ENCODE peak calls at places on chromosome 1, in four cellular contexts. One of them, this sample, is unnamed.

GRCh38 chr1:224406216-224406615 is 28.4 kb downstream of the WDR26 start:
- DNase-seq in HL-60: no peak
- DNase-seq in progenitor cell of endocrine pancreas: no peak
- DNase-seq in glutamatergic neuron: no peak
- DNase-seq in this sample: no peak

GRCh38 chr1:244735404-244735803 is 82.5 kb downstream of the DESI2 start:
- DNase-seq in HL-60: no peak
- DNase-seq in progenitor cell of endocrine pancreas: no peak
- DNase-seq in glutamatergic neuron: no peak
- DNase-seq in this sample: no peak

GRCh38 chr1:115160728-115161127 is 71.4 kb upstream of the TSPAN2 start:
- DNase-seq in HL-60: no peak
- DNase-seq in progenitor cell of endocrine pancreas: no peak
- DNase-seq in glutamatergic neuron: no peak
- DNase-seq in this sample: no peak

GRCh38 chr1:98870959-98871903 is 133.4 kb downstream of the PLPPR5 start:
- DNase-seq in HL-60: peak
- DNase-seq in progenitor cell of endocrine pancreas: no peak
- DNase-seq in glutamatergic neuron: no peak
- DNase-seq in this sample: peak

GRCh38 chr1:159000627-159001026 is 9.1 kb upstream of the IFI16 start:
- DNase-seq in HL-60: no peak
- DNase-seq in progenitor cell of endocrine pancreas: no peak
- DNase-seq in glutamatergic neuron: no peak
- DNase-seq in this sample: peak

GRCh38 chr1:193069748-193070394 is 10.5 kb downstream of the RO60 start:
- DNase-seq in HL-60: no peak
- DNase-seq in progenitor cell of endocrine pancreas: no peak
- DNase-seq in glutamatergic neuron: peak
- DNase-seq in this sample: no peak

GRCh38 chr1:44819257-44819593 is 10.9 kb downstream of the BTBD19 start:
- DNase-seq in HL-60: no peak
- DNase-seq in progenitor cell of endocrine pancreas: no peak
- DNase-seq in glutamatergic neuron: peak
- DNase-seq in this sample: no peak

GRCh38 chr1:225862581-225862950 is 19.6 kb downstream of the TMEM63A start:
- DNase-seq in HL-60: no peak
- DNase-seq in progenitor cell of endocrine pancreas: no peak
- DNase-seq in glutamatergic neuron: no peak
- DNase-seq in this sample: no peak

GRCh38 chr1:107141491-107142369 is 891 bp downstream of the NTNG1 start:
- DNase-seq in HL-60: no peak
- DNase-seq in progenitor cell of endocrine pancreas: peak
- DNase-seq in glutamatergic neuron: no peak
- DNase-seq in this sample: peak

GRCh38 chr1:14881775-14882672 is 271.5 kb upstream of the TMEM51 start:
- DNase-seq in HL-60: no peak
- DNase-seq in progenitor cell of endocrine pancreas: no peak
- DNase-seq in glutamatergic neuron: no peak
- DNase-seq in this sample: no peak

GRCh38 chr1:175470078-175470477 is 273.3 kb downstream of the TNR start:
- DNase-seq in HL-60: no peak
- DNase-seq in progenitor cell of endocrine pancreas: no peak
- DNase-seq in glutamatergic neuron: no peak
- DNase-seq in this sample: no peak

GRCh38 chr1:212814989-212815388 is 23.3 kb downstream of the TATDN3 start:
- DNase-seq in HL-60: no peak
- DNase-seq in progenitor cell of endocrine pancreas: no peak
- DNase-seq in glutamatergic neuron: no peak
- DNase-seq in this sample: peak

GRCh38 chr1:44318097-44319088 is 36.7 kb downstream of the ERI3 start:
- DNase-seq in HL-60: no peak
- DNase-seq in progenitor cell of endocrine pancreas: no peak
- DNase-seq in glutamatergic neuron: peak
- DNase-seq in this sample: peak

GRCh38 chr1:154534263-154534844 is 24.1 kb downstream of the UBE2Q1 start:
- DNase-seq in HL-60: no peak
- DNase-seq in progenitor cell of endocrine pancreas: peak
- DNase-seq in glutamatergic neuron: peak
- DNase-seq in this sample: peak

GRCh38 chr1:81114191-81114590 is 686.5 kb upstream of the ADGRL2 start:
- DNase-seq in HL-60: no peak
- DNase-seq in progenitor cell of endocrine pancreas: no peak
- DNase-seq in glutamatergic neuron: no peak
- DNase-seq in this sample: no peak
- TF ChIP-seq CTCF in HL-60: no peak
- TF ChIP-seq CTCF in progenitor cell of endocrine pancreas: no peak
- TF ChIP-seq CTCF in glutamatergic neuron: no peak
- TF ChIP-seq CTCF in this sample: no peak

GRCh38 chr1:11746795-11747487 is 11.0 kb downstream of the AGTRAP start:
- DNase-seq in HL-60: no peak
- DNase-seq in progenitor cell of endocrine pancreas: no peak
- DNase-seq in glutamatergic neuron: no peak
- DNase-seq in this sample: no peak

GRCh38 chr1:11748294-11749202 is 12.6 kb downstream of the AGTRAP start:
- DNase-seq in HL-60: no peak
- DNase-seq in progenitor cell of endocrine pancreas: no peak
- DNase-seq in glutamatergic neuron: no peak
- DNase-seq in this sample: no peak

GRCh38 chr1:11751087-11751486 is 10.9 kb upstream of the C1orf167 start:
- DNase-seq in HL-60: no peak
- DNase-seq in progenitor cell of endocrine pancreas: no peak
- DNase-seq in glutamatergic neuron: no peak
- DNase-seq in this sample: no peak

GRCh38 chr1:11749996-11750395 is 12.0 kb upstream of the C1orf167 start:
- DNase-seq in HL-60: no peak
- DNase-seq in progenitor cell of endocrine pancreas: no peak
- DNase-seq in glutamatergic neuron: no peak
- DNase-seq in this sample: no peak

GRCh38 chr1:11749203-11749689 is 12.7 kb upstream of the C1orf167 start:
- DNase-seq in HL-60: peak
- DNase-seq in progenitor cell of endocrine pancreas: no peak
- DNase-seq in glutamatergic neuron: peak
- DNase-seq in this sample: peak
- TF ChIP-seq CTCF in HL-60: peak
- TF ChIP-seq CTCF in progenitor cell of endocrine pancreas: peak
- TF ChIP-seq CTCF in glutamatergic neuron: peak
- TF ChIP-seq CTCF in this sample: peak

GRCh38 chr1:119184972-119185371 is 44.5 kb upstream of the WARS2 start:
- DNase-seq in HL-60: no peak
- DNase-seq in progenitor cell of endocrine pancreas: no peak
- DNase-seq in glutamatergic neuron: no peak
- DNase-seq in this sample: no peak
- TF ChIP-seq CTCF in HL-60: no peak
- TF ChIP-seq CTCF in progenitor cell of endocrine pancreas: no peak
- TF ChIP-seq CTCF in glutamatergic neuron: peak
- TF ChIP-seq CTCF in this sample: no peak

GRCh38 chr1:89725016-89725380 is 92.1 kb downstream of the LRRC8C start:
- DNase-seq in HL-60: no peak
- DNase-seq in progenitor cell of endocrine pancreas: no peak
- DNase-seq in glutamatergic neuron: no peak
- DNase-seq in this sample: no peak

GRCh38 chr1:89724369-89725015 is 91.6 kb downstream of the LRRC8C start:
- DNase-seq in HL-60: peak
- DNase-seq in progenitor cell of endocrine pancreas: no peak
- DNase-seq in glutamatergic neuron: no peak
- DNase-seq in this sample: no peak

GRCh38 chr1:89723863-89724262 is 90.9 kb downstream of the LRRC8C start:
- DNase-seq in HL-60: peak
- DNase-seq in progenitor cell of endocrine pancreas: no peak
- DNase-seq in glutamatergic neuron: no peak
- DNase-seq in this sample: no peak

GRCh38 chr1:89721351-89721750 is 88.4 kb downstream of the LRRC8C start:
- DNase-seq in HL-60: peak
- DNase-seq in progenitor cell of endocrine pancreas: no peak
- DNase-seq in glutamatergic neuron: no peak
- DNase-seq in this sample: no peak

DNA sequence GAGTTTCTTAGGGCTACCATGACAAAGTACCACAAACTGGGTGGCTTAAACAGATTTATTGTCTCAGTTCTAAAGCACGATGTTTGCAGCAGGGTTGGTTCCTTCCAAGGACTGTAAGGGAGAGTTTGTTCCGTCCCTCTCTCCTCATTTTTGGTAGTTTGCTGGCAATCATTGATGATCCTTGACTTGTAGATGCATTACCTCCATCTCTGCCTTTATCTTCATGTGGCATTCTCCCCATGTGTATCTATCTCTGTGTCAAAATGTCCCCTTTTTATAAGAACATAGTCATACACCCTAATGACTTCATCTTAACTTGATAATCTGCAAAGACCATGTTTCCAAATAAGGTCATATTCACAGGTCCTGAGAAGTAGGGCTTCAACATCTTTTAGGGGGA is 90.2 kb downstream of the LRRC8C start:
- DNase-seq in HL-60: no peak
- DNase-seq in progenitor cell of endocrine pancreas: no peak
- DNase-seq in glutamatergic neuron: no peak
- DNase-seq in this sample: no peak
- TF ChIP-seq CTCF in HL-60: no peak
- TF ChIP-seq CTCF in progenitor cell of endocrine pancreas: no peak
- TF ChIP-seq CTCF in glutamatergic neuron: no peak
- TF ChIP-seq CTCF in this sample: no peak

DNA sequence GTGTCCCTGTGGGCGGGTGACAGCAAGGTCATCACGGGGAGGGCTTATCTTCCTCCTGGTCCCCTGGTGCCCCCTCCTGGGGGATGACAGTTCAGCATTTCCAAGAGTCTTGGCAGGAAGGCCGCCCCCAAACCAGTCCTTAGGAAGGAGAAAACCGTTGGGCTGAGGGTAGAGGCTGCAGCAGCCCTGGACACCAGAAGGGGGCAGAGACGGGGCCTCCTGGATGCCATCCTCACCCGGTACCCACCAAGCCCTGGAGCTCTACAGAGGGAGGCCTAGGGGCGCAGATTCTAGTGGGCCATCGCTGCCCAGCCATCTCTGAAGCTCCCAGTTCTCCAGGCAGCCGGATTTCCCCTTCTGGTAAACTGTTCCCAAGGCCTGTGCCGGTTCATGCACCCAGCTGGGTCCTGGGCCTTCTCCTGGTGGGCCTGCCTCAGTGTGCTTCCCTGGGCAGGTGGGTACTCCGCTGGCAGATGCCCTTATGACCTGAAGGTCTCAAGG is 14.8 kb upstream of the ZNF669 start:
- DNase-seq in HL-60: no peak
- DNase-seq in progenitor cell of endocrine pancreas: no peak
- DNase-seq in glutamatergic neuron: peak
- DNase-seq in this sample: peak
- TF ChIP-seq CTCF in HL-60: no peak
- TF ChIP-seq CTCF in progenitor cell of endocrine pancreas: peak
- TF ChIP-seq CTCF in glutamatergic neuron: peak
- TF ChIP-seq CTCF in this sample: peak

GRCh38 chr1:101479945-101480344 is 243.1 kb downstream of the S1PR1 start:
- DNase-seq in HL-60: no peak
- DNase-seq in progenitor cell of endocrine pancreas: no peak
- DNase-seq in glutamatergic neuron: no peak
- DNase-seq in this sample: no peak

GRCh38 chr1:101476541-101476940 is 239.7 kb downstream of the S1PR1 start:
- DNase-seq in HL-60: no peak
- DNase-seq in progenitor cell of endocrine pancreas: no peak
- DNase-seq in glutamatergic neuron: no peak
- DNase-seq in this sample: no peak

GRCh38 chr1:101474039-101474665 is 237.3 kb downstream of the S1PR1 start:
- DNase-seq in HL-60: peak
- DNase-seq in progenitor cell of endocrine pancreas: no peak
- DNase-seq in glutamatergic neuron: no peak
- DNase-seq in this sample: peak
- TF ChIP-seq CTCF in HL-60: peak
- TF ChIP-seq CTCF in progenitor cell of endocrine pancreas: peak
- TF ChIP-seq CTCF in glutamatergic neuron: peak
- TF ChIP-seq CTCF in this sample: no peak

DNA sequence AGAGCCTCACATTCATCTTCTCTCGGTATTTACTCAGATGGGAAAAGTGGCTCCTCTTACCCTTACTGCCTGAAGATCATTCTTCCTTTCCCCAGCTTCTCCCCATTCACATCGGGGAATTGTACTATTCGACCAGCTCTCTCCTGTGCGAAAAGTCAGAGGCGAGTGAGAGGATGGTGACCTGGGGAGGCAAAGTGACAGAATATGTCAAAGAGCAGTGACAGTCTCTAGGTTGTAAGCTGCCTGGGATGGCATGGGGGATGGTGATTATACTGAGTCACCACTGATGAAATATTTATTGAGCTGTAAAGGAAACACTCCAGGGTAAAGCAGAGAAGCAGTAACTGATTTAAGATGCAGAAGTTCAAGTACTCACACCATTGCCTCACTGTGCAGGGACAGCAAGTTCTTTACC is 46.8 kb upstream of the RBM15 start:
- DNase-seq in HL-60: peak
- DNase-seq in progenitor cell of endocrine pancreas: no peak
- DNase-seq in glutamatergic neuron: no peak
- DNase-seq in this sample: peak
- TF ChIP-seq CTCF in HL-60: no peak
- TF ChIP-seq CTCF in progenitor cell of endocrine pancreas: no peak
- TF ChIP-seq CTCF in glutamatergic neuron: no peak
- TF ChIP-seq CTCF in this sample: no peak

DNA sequence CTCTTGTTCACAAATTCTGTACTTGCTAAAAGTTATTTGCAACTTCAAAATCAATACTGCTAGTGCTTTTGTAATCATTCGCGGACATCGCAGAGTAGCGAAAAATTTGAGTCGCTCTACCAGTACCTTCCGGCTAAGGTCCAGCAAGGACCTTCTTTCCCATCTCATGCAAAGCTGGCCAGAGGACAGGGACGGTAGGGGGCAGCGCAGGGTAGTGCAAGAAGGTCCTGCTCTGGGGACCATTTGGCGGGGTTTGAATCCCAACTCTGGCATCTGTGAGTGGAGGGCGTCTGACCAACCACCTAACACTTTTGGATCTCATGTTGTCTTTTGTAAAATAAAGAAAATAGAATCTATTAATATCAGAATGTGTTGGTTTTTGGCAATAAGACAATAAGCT is 258.3 kb downstream of the SPATA17 start:
- DNase-seq in HL-60: no peak
- DNase-seq in progenitor cell of endocrine pancreas: no peak
- DNase-seq in glutamatergic neuron: peak
- DNase-seq in this sample: peak
- TF ChIP-seq CTCF in HL-60: no peak
- TF ChIP-seq CTCF in progenitor cell of endocrine pancreas: peak
- TF ChIP-seq CTCF in glutamatergic neuron: peak
- TF ChIP-seq CTCF in this sample: peak

DNA sequence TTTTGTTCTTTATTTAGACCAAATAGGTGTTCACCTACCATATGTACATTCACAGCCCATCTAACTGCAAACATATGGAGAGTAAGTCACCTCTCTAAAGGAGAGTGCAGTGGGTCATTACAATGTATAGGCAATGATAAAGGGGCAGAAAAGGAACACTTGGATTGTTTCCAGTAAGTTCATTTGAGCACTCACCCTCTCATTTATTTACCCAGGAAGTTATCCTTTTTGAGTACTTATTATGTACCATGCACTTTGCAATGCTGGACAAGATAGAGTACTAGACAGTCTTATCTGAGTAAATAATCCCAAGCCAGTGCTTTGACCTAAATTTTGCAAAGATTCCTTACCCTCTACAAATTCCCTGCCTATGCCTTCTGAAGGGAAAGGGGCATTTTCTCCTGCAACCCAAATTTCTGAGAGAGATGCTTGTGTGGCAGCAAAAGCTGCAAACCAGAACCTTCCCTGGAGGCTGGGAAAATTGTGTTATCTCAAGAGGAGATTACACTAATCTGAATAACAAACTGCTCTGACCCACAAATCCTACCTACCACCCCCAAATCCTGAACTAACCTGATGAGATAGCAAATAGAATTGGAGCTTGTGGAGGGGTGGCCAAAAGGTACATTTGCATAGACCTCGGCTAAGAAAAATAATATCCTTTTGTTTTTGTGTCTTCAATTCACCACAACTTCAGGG is 18.6 kb upstream of the RGS8 start:
- DNase-seq in HL-60: no peak
- DNase-seq in progenitor cell of endocrine pancreas: no peak
- DNase-seq in glutamatergic neuron: no peak
- DNase-seq in this sample: no peak
- TF ChIP-seq CTCF in HL-60: no peak
- TF ChIP-seq CTCF in progenitor cell of endocrine pancreas: no peak
- TF ChIP-seq CTCF in glutamatergic neuron: no peak
- TF ChIP-seq CTCF in this sample: no peak